ENCODE peak calls at places on chromosomes 1 and 21, in nine cellular contexts. P, U, M, N, O, S, I, Q and R are unnamed samples.
A peak's percentile ranks its signal among the peaks of the same experiment; 100 is the strongest.

GRCh38 chr1:170716835-170717429 is 53.0 kb downstream of the PRRX1 start:
- DNase-seq in Q (no peak), M (no peak), U (no peak), I (no peak), O (no peak), P (no peak), S (no peak), N (no peak), R (no peak)

GRCh38 chr21:42846221-42846620 is 33.1 kb downstream of the WDR4 start:
- DNase-seq in P (no peak), M (no peak), I (no peak), S (no peak), Q (no peak), N (peak; percentile 1), U (no peak), O (no peak), R (no peak)

GRCh38 chr1:211013346-211014240 is 120.4 kb downstream of the KCNH1 start:
- DNase-seq in S (no peak), M (peak; percentile 56), P (no peak), Q (no peak), O (no peak), U (no peak), N (no peak), I (no peak), R (no peak)

GRCh38 chr1:16124377-16125087 is 31.3 kb downstream of the EPHA2 start:
- DNase-seq in Q (no peak), M (no peak), P (no peak), U (no peak), S (no peak), N (no peak), O (no peak), I (no peak), R (peak; percentile 78)

GRCh38 chr1:204080163-204080903 is 7.4 kb downstream of the SOX13 start:
- DNase-seq in Q (no peak), N (peak; percentile 94), P (peak; percentile 93), O (no peak), I (peak; percentile 94), M (peak; percentile 92), U (peak; percentile 50), S (no peak), R (peak; percentile 94)

GRCh38 chr1:216223521-216223920 is 199.7 kb downstream of the USH2A start:
- DNase-seq in N (no peak), U (no peak), S (no peak), M (no peak), O (no peak), Q (no peak), P (no peak), I (no peak), R (peak; percentile 61)

GRCh38 chr1:114668373-114668772 is 1.5 kb downstream of the DENND2C start:
- DNase-seq in I (no peak), S (no peak), U (no peak), O (no peak), P (no peak), N (no peak), M (no peak), Q (no peak), R (no peak)

GRCh38 chr1:93591833-93592635 is 89.6 kb downstream of the BCAR3 start:
- DNase-seq in S (no peak), O (no peak), Q (no peak), N (peak; percentile 79), I (peak; percentile 95), P (peak; percentile 91), M (no peak), U (peak; percentile 76), R (peak; percentile 98)

GRCh38 chr1:64240209-64240608 is 36.8 kb downstream of the UBE2U start:
- DNase-seq in I (no peak), U (no peak), Q (no peak), M (no peak), N (no peak), O (no peak), P (no peak), S (no peak), R (no peak)

GRCh38 chr21:41236361-41236973 is 68.5 kb downstream of the BACE2 start:
- DNase-seq in Q (no peak), U (no peak), O (no peak), I (no peak), P (peak; percentile 94), S (no peak), M (no peak), N (no peak), R (no peak)

GRCh38 chr1:214493126-214493796 is 58.1 kb downstream of the PTPN14 start:
- DNase-seq in N (no peak), I (no peak), P (no peak), Q (no peak), M (peak; percentile 31), O (no peak), S (no peak), U (no peak), R (no peak)

GRCh38 chr21:42162831-42163510 is 56.0 kb upstream of the ABCG1 start:
- DNase-seq in U (no peak), M (no peak), Q (no peak), N (no peak), P (peak; percentile 21), I (no peak), S (no peak), O (no peak), R (peak; percentile 36)

GRCh38 chr1:206106328-206107167 is 10.6 kb downstream of the AVPR1B start:
- DNase-seq in O (peak; percentile 50), M (peak; percentile 78), P (peak; percentile 90), Q (peak; percentile 67), I (peak; percentile 58), S (peak; percentile 40), U (peak; percentile 62), N (peak; percentile 92), R (peak; percentile 87)

GRCh38 chr1:23035823-23036452 is 16.7 kb downstream of the KDM1A start:
- DNase-seq in O (no peak), I (no peak), N (peak; percentile 62), U (no peak), Q (no peak), S (peak; percentile 22), P (no peak), M (no peak), R (peak; percentile 82)

GRCh38 chr1:22457356-22457755 is 5.7 kb downstream of the ZBTB40 start:
- DNase-seq in I (no peak), Q (no peak), U (no peak), M (no peak), S (no peak), O (no peak), N (no peak), P (no peak), R (no peak)

GRCh38 chr1:53367503-53368313 is 39.8 kb upstream of the LRP8 start:
- DNase-seq in S (no peak), N (peak; percentile 4), P (no peak), Q (peak; percentile 85), I (no peak), M (no peak), U (no peak), O (no peak), R (no peak)